ENCODE peak calls at places on chromosomes 7 and 10, in six cellular contexts. F, P, W, U, T and K are unnamed samples.

GRCh38 chr10:112953075-112953501 is 3.0 kb downstream of the TCF7L2 start:
- DNase-seq in F (no peak), P (no peak), W (no peak), U (no peak), T (no peak), K (no peak)

GRCh38 chr7:1553513-1554210 is 2.3 kb downstream of the TMEM184A start:
- DNase-seq in F (no peak), P (no peak), W (no peak), U (no peak), T (no peak), K (no peak)

GRCh38 chr7:114925443-114925842 is 3.5 kb downstream of the MDFIC start:
- DNase-seq in F (no peak), P (no peak), W (no peak), U (no peak), T (no peak), K (peak; percentile 48)

GRCh38 chr10:80498833-80499671 is 38.6 kb upstream of the SH2D4B start:
- DNase-seq in F (no peak), P (peak; percentile 99), W (no peak), U (peak; percentile 94), T (peak; percentile 93), K (peak; percentile 95)

GRCh38 chr7:66247387-66248078 is 42.4 kb downstream of the TPST1 start:
- DNase-seq in F (no peak), P (no peak), W (no peak), U (peak; percentile 65), T (no peak), K (no peak)

GRCh38 chr10:102777696-102778530 is 34.2 kb downstream of the WBP1L start:
- DNase-seq in F (no peak), P (no peak), W (no peak), U (no peak), T (no peak), K (no peak)

GRCh38 chr10:104337985-104338735 is at the start of gene ITPRIP:
- DNase-seq in F (peak; percentile 57), P (peak; percentile 81), W (peak; percentile 40), U (peak; percentile 82), T (peak; percentile 70), K (peak; percentile 86)

GRCh38 chr10:104387130-104387888 is 33.7 kb downstream of the CFAP58 start:
- DNase-seq in F (no peak), P (no peak), W (no peak), U (peak; percentile 11), T (no peak), K (no peak)

GRCh38 chr7:51367614-51367968 is 51.0 kb upstream of the COBL start:
- DNase-seq in F (no peak), P (no peak), W (no peak), U (no peak), T (no peak), K (no peak)

GRCh38 chr10:112875474-112876267 is 74.4 kb upstream of the TCF7L2 start:
- DNase-seq in F (no peak), P (peak; percentile 71), W (no peak), U (peak; percentile 76), T (peak; percentile 69), K (peak; percentile 67)

GRCh38 chr7:30091431-30092386 is 43.1 kb upstream of the MTURN start:
- DNase-seq in F (no peak), P (peak; percentile 71), W (no peak), U (peak; percentile 70), T (peak; percentile 88), K (peak; percentile 82)

GRCh38 chr7:29109815-29110385 is 36.4 kb downstream of the CPVL start:
- DNase-seq in F (no peak), P (no peak), W (no peak), U (peak; percentile 55), T (no peak), K (no peak)

GRCh38 chr7:116876664-116877442 is 14.5 kb downstream of the CAPZA2 start:
- DNase-seq in F (no peak), P (no peak), W (no peak), U (no peak), T (no peak), K (no peak)